ENCODE peak calls at places on chromosomes 6 and 20, in four cellular contexts. W is NCI-H510A treated with DMSO at 0.1 percent for 48 hours, Y is naive B cell, G is foreskin melanocyte. J is an unnamed sample.

GRCh38 chr6:149210376-149210775 is 107.1 kb upstream of the TAB2 start:
- DNase-seq in W (no peak), G (peak; percentile 74), Y (no peak), J (no peak)

GRCh38 chr20:59565768-59566461 is 38.4 kb upstream of the PHACTR3 start:
- DNase-seq in G (no peak), Y (no peak), W (no peak), J (no peak)

GRCh38 chr6:33118525-33119123 is 42.8 kb downstream of the HLA-DPB1 start:
- DNase-seq in W (peak; percentile 83), Y (peak; percentile 63), G (peak; percentile 40), J (no peak)

GRCh38 chr20:22916121-22916842 is 118.8 kb upstream of the SSTR4 start:
- DNase-seq in W (no peak), Y (no peak), G (no peak), J (no peak)

GRCh38 chr6:166420351-166420750 is 37.6 kb upstream of the MPC1 start:
- DNase-seq in W (no peak), Y (no peak), G (no peak), J (peak; percentile 6)

GRCh38 chr6:137660296-137660731 is 166.1 kb upstream of the OLIG3 start:
- DNase-seq in G (no peak), Y (no peak), W (no peak), J (no peak)

GRCh38 chr6:43146228-43146627 is 24.8 kb upstream of the SRF start:
- DNase-seq in G (no peak), Y (no peak), W (no peak), J (no peak)

GRCh38 chr20:14925286-14925685 is 587.9 kb upstream of the FLRT3 start:
- DNase-seq in Y (no peak), G (no peak), W (no peak), J (no peak)

J was measured in GF-D8.